ENCODE peak calls at places on chromosomes 12 and 14, in five cellular contexts. V, I, N, Y and L are unnamed samples.

GRCh38 chr12:104604070-104604994 is 147.6 kb downstream of the CHST11 start:
- DNase-seq in N (peak), I (peak), V (peak), Y (no peak), L (peak)

GRCh38 chr14:99081880-99082279 is 190.1 kb downstream of the BCL11B start:
- DNase-seq in Y (no peak), I (no peak), N (no peak), V (no peak), L (no peak)

GRCh38 chr14:102182901-102183619 is 43.4 kb downstream of the WDR20 start:
- DNase-seq in N (no peak), V (no peak), Y (no peak), I (no peak), L (no peak)

GRCh38 chr12:70366581-70367267 is 634 bp downstream of the KCNMB4 start:
- DNase-seq in N (peak), I (peak), Y (peak), V (peak), L (peak)

GRCh38 chr12:52977195-52977594 is 28.3 kb downstream of the KRT18 start:
- DNase-seq in I (no peak), V (no peak), N (no peak), Y (no peak), L (no peak)

GRCh38 chr14:81436296-81437138 is 36.4 kb upstream of the STON2 start:
- DNase-seq in V (peak), I (peak), N (peak), Y (peak), L (no peak)

GRCh38 chr12:102061096-102061555 is 665 bp downstream of the WASHC3 start:
- DNase-seq in N (no peak), Y (no peak), V (no peak), I (no peak), L (no peak)

GRCh38 chr14:105616802-105617192 is 90.4 kb downstream of the TMEM121 start:
- DNase-seq in I (no peak), Y (no peak), N (peak), V (no peak), L (no peak)

GRCh38 chr12:3365416-3366385 is 125.3 kb upstream of the PRMT8 start:
- DNase-seq in V (peak), I (peak), Y (peak), N (peak), L (no peak)

GRCh38 chr12:101021911-101022388 is 188.1 kb downstream of the SLC5A8 start:
- DNase-seq in Y (no peak), N (no peak), V (no peak), I (no peak), L (no peak)

DNA sequence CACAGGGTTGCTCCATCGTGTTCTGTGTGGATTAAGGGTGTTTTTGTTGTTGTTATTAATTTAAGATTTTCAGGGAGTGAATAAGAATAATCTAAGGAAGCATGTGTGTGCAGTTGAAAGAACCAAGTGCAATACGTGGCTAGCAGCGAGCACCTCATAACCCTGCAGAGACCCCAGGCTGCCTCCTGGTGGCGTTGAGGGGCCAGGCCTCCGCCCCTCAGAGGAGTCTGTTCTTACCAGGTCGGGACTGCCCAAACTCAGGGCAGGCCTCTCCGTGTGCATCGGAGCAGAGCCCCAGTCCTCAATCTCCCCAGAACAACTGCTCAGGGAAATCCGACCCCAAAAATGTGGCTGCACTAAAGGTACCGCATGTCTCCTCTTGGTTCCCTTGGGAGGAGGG is 36.8 kb downstream of the IL31 start:
- DNase-seq in N (no peak), I (peak), V (no peak), Y (no peak), L (no peak)
- TF ChIP-seq CTCF in N (no peak), I (peak), V (no peak), Y (no peak), L (no peak)

GRCh38 chr12:124544311-124544970 is 23.0 kb downstream of the NCOR2 start:
- DNase-seq in Y (no peak), N (no peak), I (no peak), V (no peak), L (no peak)
- H3K27ac ChIP-seq in Y (no peak), N (peak), I (peak), V (no peak), L (no peak)

DNA sequence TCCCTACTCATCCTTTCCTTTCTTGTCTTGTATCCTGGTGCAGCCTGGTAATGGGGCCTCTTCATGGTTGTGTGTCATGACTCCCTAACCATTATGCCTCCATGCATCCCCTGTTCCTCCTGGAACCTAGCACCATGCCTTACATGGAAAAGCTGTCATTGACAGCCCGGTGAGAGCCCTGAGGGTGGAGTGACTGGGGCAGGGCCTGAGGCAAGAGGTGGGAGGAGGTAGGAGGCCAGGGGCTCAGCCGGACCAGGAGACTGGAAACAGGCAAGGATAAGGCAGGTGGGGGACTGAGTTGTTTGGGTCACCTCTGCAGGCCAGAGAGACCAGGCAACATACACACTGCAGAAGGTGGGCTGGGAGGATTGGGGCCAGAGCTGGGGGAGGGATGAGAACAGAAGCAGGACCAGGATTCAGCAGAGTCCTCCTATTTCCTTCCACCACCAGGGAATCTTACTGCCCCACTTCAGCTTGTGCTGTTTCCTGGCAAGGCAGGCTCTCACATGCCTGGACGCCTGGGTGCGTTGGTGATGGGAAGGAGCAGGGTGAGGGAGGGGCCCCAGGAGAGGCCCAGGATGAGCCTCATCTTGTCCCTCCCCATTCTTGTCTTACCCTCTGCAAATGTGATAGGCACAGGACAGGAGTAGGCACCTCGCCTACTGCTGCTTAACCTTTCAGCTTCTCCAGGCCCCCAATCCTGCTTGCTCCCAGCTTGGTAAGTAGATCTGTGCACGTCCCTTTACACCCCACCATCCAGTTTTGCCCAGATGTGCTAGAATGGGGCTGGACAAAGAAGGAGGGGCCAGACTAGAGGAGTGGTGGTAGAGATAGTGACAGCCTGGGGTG is at the start of gene LTB4R2:
- DNase-seq in Y (peak), N (no peak), I (no peak), V (no peak), L (no peak)
- TF ChIP-seq CTCF in Y (no peak), N (no peak), I (no peak), V (no peak), L (no peak)

GRCh38 chr14:53214384-53214783 is 61.3 kb upstream of the DDHD1 start:
- DNase-seq in Y (no peak), N (no peak), V (no peak), I (no peak), L (no peak)
- H3K27ac ChIP-seq in Y (no peak), N (no peak), V (no peak), I (no peak), L (no peak)

GRCh38 chr12:92619730-92620684 is 82.8 kb upstream of the PLEKHG7 start:
- DNase-seq in I (no peak), V (no peak), Y (no peak), N (no peak), L (no peak)
- TF ChIP-seq CTCF in I (no peak), V (no peak), Y (no peak), N (no peak), L (no peak)

GRCh38 chr14:64825498-64825897 is 54.2 kb downstream of the SPTB start:
- DNase-seq in N (no peak), Y (no peak), I (no peak), V (no peak), L (no peak)
- H3K27ac ChIP-seq in N (peak), Y (no peak), I (no peak), V (peak), L (no peak)

DNA sequence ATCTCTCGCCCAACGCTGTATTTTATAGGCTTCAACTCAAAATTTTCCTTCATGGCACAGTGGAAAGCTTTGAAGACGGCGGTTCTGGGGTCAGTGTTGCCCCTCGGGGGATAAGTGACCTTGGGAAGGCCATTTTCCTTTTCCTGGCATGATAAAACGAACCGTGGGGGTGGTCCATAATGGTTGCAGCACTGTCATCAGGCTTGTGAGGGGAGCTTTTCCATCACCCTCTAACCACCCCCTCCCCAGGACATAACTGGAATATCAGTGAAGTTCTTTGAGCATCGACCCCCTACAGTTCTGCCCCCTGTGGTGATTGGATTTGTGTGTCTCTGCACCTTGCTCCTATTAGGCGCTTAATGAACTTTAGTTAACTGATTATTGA is 16.0 kb downstream of the FOS start:
- DNase-seq in V (no peak), N (no peak), I (peak), Y (no peak), L (no peak)
- TF ChIP-seq CTCF in V (no peak), N (no peak), I (no peak), Y (no peak), L (no peak)

GRCh38 chr12:123143753-123144461 is 7.0 kb downstream of the PITPNM2 start:
- DNase-seq in V (no peak), I (no peak), Y (no peak), N (no peak), L (no peak)
- H3K27ac ChIP-seq in V (peak), I (no peak), Y (peak), N (peak), L (no peak)